ENCODE peak calls at places on chromosomes 7 and 10, in nine cellular contexts. H is HuH-7.5; U is T-cell; L is activated CD4-positive, CD25-positive, alpha-beta regulatory T cell treated with anti-CD3 and anti-CD28 coated beads, Interleukin-2, amount 50 U/mL, for 72 hours; E is heart left ventricle; T is amniotic stem cell; I is Ammon's horn; A is skeletal muscle cell; F is Caco-2. C is an unnamed sample.

GRCh38 chr7:133053321-133053891 is 28.5 kb downstream of the CHCHD3 start:
- DNase-seq in H (no peak), U (no peak), L (no peak), E (peak), T (peak), I (no peak), A (peak), F (no peak), C (no peak)

GRCh38 chr7:42502022-42502421 is 265.0 kb upstream of the GLI3 start:
- DNase-seq in H (no peak), U (no peak), L (no peak), E (no peak), T (no peak), I (no peak), A (no peak), F (no peak), C (no peak)

GRCh38 chr7:130781346-130781745 is 47.3 kb upstream of the KLF14 start:
- DNase-seq in H (no peak), U (no peak), L (no peak), E (no peak), T (no peak), I (no peak), A (no peak), F (no peak), C (no peak)

GRCh38 chr10:73647211-73647874 is 6.1 kb upstream of the MYOZ1 start:
- DNase-seq in H (peak), U (no peak), L (peak), E (peak), T (no peak), I (peak), A (no peak), F (no peak), C (no peak)

GRCh38 chr10:94858022-94858421 is 80.4 kb upstream of the CYP2C9 start:
- DNase-seq in H (no peak), U (no peak), L (no peak), E (no peak), T (no peak), I (no peak), A (no peak), F (no peak), C (no peak)

GRCh38 chr10:8042032-8042863 is 12.2 kb upstream of the GATA3 start:
- DNase-seq in H (no peak), U (no peak), L (no peak), E (no peak), T (no peak), I (no peak), A (no peak), F (no peak), C (no peak)

GRCh38 chr10:72348282-72348681 is 6.4 kb downstream of the DNAJB12 start:
- DNase-seq in H (no peak), U (no peak), L (no peak), E (no peak), T (no peak), I (no peak), A (no peak), F (no peak), C (no peak)

GRCh38 chr10:73819513-73820093 is 8.2 kb upstream of the NDST2 start:
- DNase-seq in H (no peak), U (no peak), L (no peak), E (no peak), T (no peak), I (no peak), A (no peak), F (no peak), C (no peak)

GRCh38 chr10:121669010-121669366 is 70.7 kb upstream of the FGFR2 start:
- DNase-seq in H (no peak), U (no peak), L (no peak), E (no peak), T (no peak), I (no peak), A (no peak), F (no peak), C (no peak)

GRCh38 chr10:92123031-92123450 is 167.8 kb downstream of the CPEB3 start:
- DNase-seq in H (no peak), U (no peak), L (no peak), E (no peak), T (no peak), I (peak), A (no peak), F (peak), C (no peak)

GRCh38 chr7:29955799-29956476 is 33.7 kb downstream of the SCRN1 start:
- DNase-seq in H (no peak), U (peak), L (no peak), E (no peak), T (no peak), I (peak), A (no peak), F (no peak), C (no peak)

GRCh38 chr7:111240371-111240770 is 149.4 kb downstream of the LRRN3 start:
- DNase-seq in H (no peak), U (no peak), L (no peak), E (no peak), T (no peak), I (no peak), A (no peak), F (no peak), C (no peak)

GRCh38 chr7:69953319-69954067 is 355.2 kb downstream of the AUTS2 start:
- DNase-seq in H (no peak), U (no peak), L (no peak), E (no peak), T (no peak), I (no peak), A (no peak), F (no peak), C (no peak)

GRCh38 chr10:46033602-46034011 is 3.2 kb upstream of the NCOA4 start:
- DNase-seq in H (no peak), U (no peak), L (no peak), E (no peak), T (peak), I (no peak), A (peak), F (peak), C (no peak)

C was measured in stimulated activated CD8-positive, alpha-beta memory T cell treated with anti-CD3 and anti-CD28 coated beads, Interleukin-12 subunit alpha, Interleukin-12 subunit beta, amount 100 ng/mL, for 4 hours.